ENCODE peak calls at places on chromosomes 3 and 15, in seven cellular contexts. One of them, this sample, is unnamed.

GRCh38 chr3:52847241-52847640 is 12.4 kb upstream of the MUSTN1 start:
- DNase-seq in WERI-Rb-1: no peak
- DNase-seq in Caco-2: no peak
- DNase-seq in astrocyte of the spinal cord: no peak
- DNase-seq in PC-9: no peak
- DNase-seq in HCT116: no peak
- DNase-seq in fibroblast of lung: no peak
- DNase-seq in this sample: no peak

GRCh38 chr3:144652573-144652972 is 681.0 kb downstream of the DIPK2A start:
- DNase-seq in WERI-Rb-1: no peak
- DNase-seq in astrocyte of the spinal cord: no peak
- DNase-seq in Caco-2: no peak
- DNase-seq in PC-9: no peak
- DNase-seq in HCT116: no peak
- DNase-seq in fibroblast of lung: no peak
- DNase-seq in this sample: no peak

GRCh38 chr15:31442203-31443090 is 115.8 kb downstream of the KLF13 start:
- DNase-seq in fibroblast of lung: peak; percentile 89
- DNase-seq in astrocyte of the spinal cord: peak; percentile 84
- DNase-seq in Caco-2: no peak
- DNase-seq in HCT116: no peak
- DNase-seq in PC-9: no peak
- DNase-seq in WERI-Rb-1: peak; percentile 79
- DNase-seq in this sample: peak; percentile 48

GRCh38 chr3:177134811-177135210 is 62.5 kb downstream of the TBL1XR1 start:
- DNase-seq in PC-9: no peak
- DNase-seq in fibroblast of lung: no peak
- DNase-seq in Caco-2: no peak
- DNase-seq in astrocyte of the spinal cord: no peak
- DNase-seq in WERI-Rb-1: no peak
- DNase-seq in HCT116: no peak
- DNase-seq in this sample: no peak

GRCh38 chr3:98966862-98967554 is 65.5 kb upstream of the DCBLD2 start:
- DNase-seq in HCT116: peak; percentile 93
- DNase-seq in PC-9: no peak
- DNase-seq in WERI-Rb-1: peak; percentile 6
- DNase-seq in astrocyte of the spinal cord: no peak
- DNase-seq in fibroblast of lung: peak; percentile 72
- DNase-seq in Caco-2: no peak
- DNase-seq in this sample: no peak

GRCh38 chr15:87362531-87362930 is 894.0 kb downstream of the NTRK3 start:
- DNase-seq in fibroblast of lung: peak; percentile 43
- DNase-seq in PC-9: no peak
- DNase-seq in astrocyte of the spinal cord: no peak
- DNase-seq in WERI-Rb-1: no peak
- DNase-seq in Caco-2: no peak
- DNase-seq in HCT116: no peak
- DNase-seq in this sample: no peak

GRCh38 chr3:114896978-114897377 is 250.1 kb downstream of the ZBTB20 start:
- DNase-seq in astrocyte of the spinal cord: no peak
- DNase-seq in fibroblast of lung: no peak
- DNase-seq in PC-9: no peak
- DNase-seq in Caco-2: no peak
- DNase-seq in WERI-Rb-1: no peak
- DNase-seq in HCT116: no peak
- DNase-seq in this sample: no peak

GRCh38 chr3:119974666-119975065 is 119.6 kb downstream of the GSK3B start:
- DNase-seq in HCT116: no peak
- DNase-seq in Caco-2: no peak
- DNase-seq in astrocyte of the spinal cord: no peak
- DNase-seq in PC-9: no peak
- DNase-seq in fibroblast of lung: no peak
- DNase-seq in WERI-Rb-1: no peak
- DNase-seq in this sample: no peak

GRCh38 chr3:189419022-189419421 is 212.2 kb upstream of the TP63 start:
- DNase-seq in WERI-Rb-1: no peak
- DNase-seq in PC-9: no peak
- DNase-seq in HCT116: no peak
- DNase-seq in Caco-2: no peak
- DNase-seq in astrocyte of the spinal cord: peak; percentile 24
- DNase-seq in fibroblast of lung: no peak
- DNase-seq in this sample: no peak

GRCh38 chr3:136196064-136196400 is at the start of gene MSL2:
- DNase-seq in astrocyte of the spinal cord: no peak
- DNase-seq in PC-9: no peak
- DNase-seq in HCT116: no peak
- DNase-seq in Caco-2: no peak
- DNase-seq in fibroblast of lung: no peak
- DNase-seq in WERI-Rb-1: no peak
- DNase-seq in this sample: no peak

GRCh38 chr3:136195258-136196063 is 674 bp downstream of the MSL2 start:
- DNase-seq in Caco-2: peak; percentile 79
- DNase-seq in PC-9: peak; percentile 47
- DNase-seq in fibroblast of lung: peak; percentile 72
- DNase-seq in WERI-Rb-1: peak; percentile 77
- DNase-seq in astrocyte of the spinal cord: peak; percentile 70
- DNase-seq in HCT116: peak; percentile 22
- DNase-seq in this sample: no peak

GRCh38 chr3:136196401-136197158 is 445 bp upstream of the MSL2 start:
- DNase-seq in astrocyte of the spinal cord: peak; percentile 100
- DNase-seq in HCT116: peak; percentile 99
- DNase-seq in PC-9: peak; percentile 97
- DNase-seq in WERI-Rb-1: peak; percentile 100
- DNase-seq in fibroblast of lung: peak; percentile 99
- DNase-seq in Caco-2: peak; percentile 99
- DNase-seq in this sample: peak; percentile 99

GRCh38 chr3:136193273-136194043 is 2.7 kb downstream of the MSL2 start:
- DNase-seq in WERI-Rb-1: no peak
- DNase-seq in PC-9: no peak
- DNase-seq in fibroblast of lung: no peak
- DNase-seq in astrocyte of the spinal cord: peak; percentile 40
- DNase-seq in Caco-2: no peak
- DNase-seq in HCT116: no peak
- DNase-seq in this sample: no peak

GRCh38 chr3:136194409-136195257 is 1.5 kb downstream of the MSL2 start:
- DNase-seq in WERI-Rb-1: no peak
- DNase-seq in astrocyte of the spinal cord: peak; percentile 25
- DNase-seq in HCT116: no peak
- DNase-seq in fibroblast of lung: peak; percentile 29
- DNase-seq in Caco-2: peak; percentile 37
- DNase-seq in PC-9: no peak
- DNase-seq in this sample: no peak
- TF ChIP-seq CTCF in WERI-Rb-1: no peak
- TF ChIP-seq CTCF in astrocyte of the spinal cord: no peak
- TF ChIP-seq CTCF in HCT116: no peak
- TF ChIP-seq CTCF in fibroblast of lung: no peak
- TF ChIP-seq CTCF in Caco-2: no peak
- TF ChIP-seq CTCF in PC-9: no peak
- TF ChIP-seq CTCF in this sample: no peak

DNA sequence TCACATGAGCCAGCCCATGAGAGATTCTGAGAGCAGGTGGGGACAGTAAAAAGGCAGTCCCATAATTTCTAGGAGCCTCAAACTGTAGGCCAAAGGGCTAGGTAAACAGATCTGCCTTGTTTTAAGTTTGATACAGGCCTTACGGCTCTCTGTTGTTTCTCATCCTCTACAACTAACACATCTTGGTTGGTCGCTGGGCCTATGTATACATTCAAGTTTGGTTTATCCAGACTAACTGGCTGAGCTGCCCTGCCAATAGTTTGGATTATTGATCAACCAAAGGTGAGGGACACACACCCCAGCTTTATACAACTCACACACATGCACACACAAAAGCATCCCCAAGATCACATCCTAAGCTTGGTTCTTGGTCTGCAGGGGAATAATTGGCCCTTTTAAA is 3.0 kb downstream of the SIAH2 start:
- DNase-seq in WERI-Rb-1: no peak
- DNase-seq in HCT116: no peak
- DNase-seq in PC-9: no peak
- DNase-seq in astrocyte of the spinal cord: no peak
- DNase-seq in fibroblast of lung: no peak
- DNase-seq in Caco-2: no peak
- DNase-seq in this sample: no peak
- H3K4me3 ChIP-seq in WERI-Rb-1: no peak overlapping the region
- H3K4me3 ChIP-seq in HCT116: no peak overlapping the region
- H3K4me3 ChIP-seq in PC-9: peak overlapping the region; percentile 69
- H3K4me3 ChIP-seq in astrocyte of the spinal cord: peak overlapping the region; percentile 86
- H3K4me3 ChIP-seq in fibroblast of lung: peak overlapping the region; percentile 96
- H3K4me3 ChIP-seq in Caco-2: no peak overlapping the region
- H3K4me3 ChIP-seq in this sample: peak overlapping the region; percentile 87

DNA sequence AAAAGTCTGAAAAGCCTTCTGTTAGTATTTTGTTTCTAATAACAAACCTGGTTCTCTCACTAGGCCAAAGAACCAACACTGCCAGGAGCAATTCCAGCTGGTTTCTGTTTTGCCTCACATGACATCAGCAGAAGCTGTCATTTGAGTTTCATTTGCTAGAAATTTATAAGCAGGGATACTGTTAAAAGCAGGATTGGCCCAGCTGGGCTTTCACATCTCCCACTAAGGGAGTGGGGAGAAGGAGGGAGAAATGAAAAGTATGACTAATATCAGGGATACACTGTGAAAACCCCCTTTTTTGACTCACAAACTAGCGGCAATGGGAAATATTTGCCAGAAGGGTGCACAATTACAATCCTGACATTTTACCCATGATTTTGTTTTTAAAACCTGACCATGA is 5.3 kb downstream of the CCDC80 start:
- DNase-seq in HCT116: no peak
- DNase-seq in Caco-2: no peak
- DNase-seq in PC-9: no peak
- DNase-seq in WERI-Rb-1: no peak
- DNase-seq in fibroblast of lung: peak; percentile 89
- DNase-seq in astrocyte of the spinal cord: peak; percentile 91
- DNase-seq in this sample: no peak
- TF ChIP-seq CTCF in HCT116: no peak
- TF ChIP-seq CTCF in Caco-2: no peak
- TF ChIP-seq CTCF in PC-9: no peak
- TF ChIP-seq CTCF in WERI-Rb-1: no peak
- TF ChIP-seq CTCF in fibroblast of lung: peak; percentile 20
- TF ChIP-seq CTCF in astrocyte of the spinal cord: no peak
- TF ChIP-seq CTCF in this sample: no peak

DNA sequence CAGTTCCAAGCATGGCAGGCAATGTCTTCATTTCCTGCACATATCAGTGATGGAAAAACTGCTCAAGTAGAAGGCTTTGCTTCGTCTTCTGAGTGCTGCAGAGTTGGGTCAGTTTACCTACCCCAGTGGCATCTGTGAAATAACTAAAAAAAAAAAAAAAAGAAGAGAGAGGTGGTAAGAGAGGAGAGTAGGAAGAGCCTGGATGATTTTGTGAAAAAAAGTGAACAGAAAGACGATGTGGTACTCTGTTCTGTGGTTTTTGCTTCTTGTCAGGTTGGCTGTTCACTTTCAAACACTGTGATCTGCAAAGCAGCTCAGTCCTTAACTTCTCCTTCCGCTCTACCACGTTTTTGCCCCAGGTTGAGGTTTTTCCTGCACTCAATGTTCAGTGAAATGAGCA is at the start of gene BTLA:
- DNase-seq in PC-9: no peak
- DNase-seq in WERI-Rb-1: no peak
- DNase-seq in fibroblast of lung: no peak
- DNase-seq in astrocyte of the spinal cord: no peak
- DNase-seq in HCT116: no peak
- DNase-seq in Caco-2: no peak
- DNase-seq in this sample: no peak
- H3K4me3 ChIP-seq in PC-9: no peak within 1 kb of the TSS
- H3K4me3 ChIP-seq in WERI-Rb-1: no peak within 1 kb of the TSS
- H3K4me3 ChIP-seq in fibroblast of lung: no peak within 1 kb of the TSS
- H3K4me3 ChIP-seq in astrocyte of the spinal cord: no peak within 1 kb of the TSS
- H3K4me3 ChIP-seq in HCT116: no peak within 1 kb of the TSS
- H3K4me3 ChIP-seq in Caco-2: no peak within 1 kb of the TSS
- H3K4me3 ChIP-seq in this sample: no peak within 1 kb of the TSS

DNA sequence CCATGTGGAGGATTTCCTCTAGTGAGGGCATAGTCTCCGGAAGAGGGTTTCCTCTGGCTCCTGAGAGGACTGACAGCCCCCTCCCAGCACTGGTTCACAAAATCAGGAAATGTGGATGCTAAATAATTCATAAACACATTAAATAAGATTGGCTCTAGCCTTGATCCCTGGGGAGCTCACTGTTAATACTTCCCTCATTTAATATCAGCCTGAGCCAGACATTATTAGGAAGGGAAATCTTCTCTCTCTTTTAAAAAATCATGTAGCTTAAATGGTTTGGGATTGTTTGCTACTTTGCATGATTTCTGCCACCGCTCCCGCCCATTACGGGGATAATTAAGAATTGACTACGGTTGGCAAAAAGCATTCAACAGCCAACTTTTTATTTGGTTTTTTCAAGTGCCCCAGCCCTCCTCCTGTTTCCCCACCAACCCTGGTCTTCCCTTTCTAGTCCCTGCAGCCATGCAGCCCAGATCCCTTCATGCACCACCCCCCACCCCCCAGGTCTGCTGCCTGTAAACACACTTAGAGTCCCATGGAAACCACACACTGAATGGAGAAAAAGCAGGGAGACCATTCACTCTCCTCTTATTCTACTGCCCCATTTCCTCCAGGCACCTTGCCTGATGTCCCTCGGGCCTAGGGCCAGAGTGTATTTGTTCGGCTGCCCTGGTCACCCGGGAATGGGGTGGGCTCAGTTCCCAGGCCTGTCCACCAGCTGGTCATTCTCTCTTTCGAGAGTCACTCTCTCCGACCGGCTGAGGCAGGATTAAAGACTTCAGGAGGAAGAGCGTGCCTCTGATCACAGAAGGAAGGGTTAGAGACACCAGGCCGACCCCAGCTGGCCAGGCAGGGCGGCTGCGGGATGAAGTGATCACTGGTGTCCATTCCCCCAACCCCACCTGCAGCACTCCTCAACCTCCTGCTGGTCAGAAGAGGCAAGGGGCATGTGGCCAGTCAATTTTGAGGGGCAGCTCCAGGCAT is 45.1 kb downstream of the SEMA5B start:
- DNase-seq in PC-9: no peak
- DNase-seq in WERI-Rb-1: peak; percentile 90
- DNase-seq in fibroblast of lung: no peak
- DNase-seq in astrocyte of the spinal cord: no peak
- DNase-seq in HCT116: no peak
- DNase-seq in Caco-2: peak; percentile 50
- DNase-seq in this sample: no peak
- TF ChIP-seq CTCF in PC-9: peak; percentile 25
- TF ChIP-seq CTCF in WERI-Rb-1: peak; percentile 81
- TF ChIP-seq CTCF in fibroblast of lung: no peak
- TF ChIP-seq CTCF in astrocyte of the spinal cord: no peak
- TF ChIP-seq CTCF in HCT116: peak; percentile 16
- TF ChIP-seq CTCF in Caco-2: peak; percentile 30
- TF ChIP-seq CTCF in this sample: no peak

GRCh38 chr3:187291001-187291511 is 481 bp downstream of the MASP1 start:
- DNase-seq in Caco-2: no peak
- DNase-seq in astrocyte of the spinal cord: peak; percentile 53
- DNase-seq in WERI-Rb-1: no peak
- DNase-seq in HCT116: no peak
- DNase-seq in PC-9: no peak
- DNase-seq in fibroblast of lung: peak; percentile 50
- DNase-seq in this sample: no peak
- H3K4me3 ChIP-seq in Caco-2: no peak overlapping the region
- H3K4me3 ChIP-seq in astrocyte of the spinal cord: no peak overlapping the region
- H3K4me3 ChIP-seq in WERI-Rb-1: no peak overlapping the region
- H3K4me3 ChIP-seq in HCT116: no peak overlapping the region
- H3K4me3 ChIP-seq in PC-9: no peak overlapping the region
- H3K4me3 ChIP-seq in fibroblast of lung: peak overlapping the region; percentile 57
- H3K4me3 ChIP-seq in this sample: peak overlapping the region; percentile 64

DNA sequence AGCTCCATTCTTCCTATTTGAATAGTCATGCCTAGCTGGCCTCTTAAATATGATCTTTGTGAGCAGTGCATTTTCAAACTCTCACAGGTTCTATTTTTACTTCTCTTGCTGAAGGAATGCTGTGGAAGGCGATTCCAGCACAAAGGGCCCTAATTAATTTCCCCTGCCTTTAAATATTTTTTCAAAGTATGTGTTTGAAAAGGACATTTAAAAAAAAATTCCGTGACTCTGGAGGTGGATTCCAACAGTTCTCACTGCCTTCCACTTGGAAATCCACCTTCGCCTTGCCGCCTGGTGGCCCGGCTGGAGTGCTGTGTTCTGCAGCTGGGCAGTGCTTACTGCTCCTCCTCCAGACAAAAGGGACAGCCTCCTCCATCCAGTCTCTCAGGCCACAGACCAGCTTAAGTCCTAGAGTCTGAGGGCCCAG is 61.5 kb upstream of the CORO2B start:
- DNase-seq in Caco-2: no peak
- DNase-seq in WERI-Rb-1: no peak
- DNase-seq in PC-9: no peak
- DNase-seq in HCT116: no peak
- DNase-seq in astrocyte of the spinal cord: no peak
- DNase-seq in fibroblast of lung: peak; percentile 69
- DNase-seq in this sample: no peak
- TF ChIP-seq CTCF in Caco-2: no peak
- TF ChIP-seq CTCF in WERI-Rb-1: no peak
- TF ChIP-seq CTCF in PC-9: no peak
- TF ChIP-seq CTCF in HCT116: no peak
- TF ChIP-seq CTCF in astrocyte of the spinal cord: peak; percentile 24
- TF ChIP-seq CTCF in fibroblast of lung: no peak
- TF ChIP-seq CTCF in this sample: peak; percentile 22

This sample was measured in HFF-Myc.